ENCODE peak calls at places on chromosomes 11 and 22, in four cellular contexts. Z is colonic mucosa, W is right atrium auricular region, U is mesendoderm. A is an unnamed sample.
A peak's percentile ranks its signal among the peaks of the same experiment; 100 is the strongest.

GRCh38 chr11:89201138-89201537 is 23.5 kb downstream of the TYR start:
- DNase-seq in U (no peak), Z (no peak), W (no peak), A (no peak)

GRCh38 chr22:42437488-42438292 is 5.5 kb upstream of the NFAM1 start:
- DNase-seq in W (no peak), U (peak; percentile 84), Z (peak; percentile 84), A (peak; percentile 85)

GRCh38 chr22:48742556-48743343 is 1084.9 kb downstream of the BRD1 start:
- DNase-seq in U (no peak), W (no peak), Z (peak; percentile 10), A (peak; percentile 19)

GRCh38 chr11:110373061-110373702 is 56.6 kb upstream of the FDX1 start:
- DNase-seq in Z (no peak), U (no peak), W (no peak), A (no peak)

GRCh38 chr11:120798854-120799253 is 225.0 kb upstream of the TBCEL start:
- DNase-seq in W (no peak), U (peak; percentile 20), Z (no peak), A (no peak)

GRCh38 chr11:123469089-123469488 is 39.0 kb downstream of the GRAMD1B start:
- DNase-seq in U (no peak), W (no peak), Z (no peak), A (no peak)

GRCh38 chr11:57567512-57568329 is at the start of gene UBE2L6:
- DNase-seq in W (no peak), U (no peak), Z (peak; percentile 74), A (peak; percentile 33)

GRCh38 chr11:6681949-6682348 is 1.2 kb downstream of the MRPL17 start:
- DNase-seq in W (no peak), Z (no peak), U (peak; percentile 13), A (no peak)

GRCh38 chr22:49583886-49584505 is 243.7 kb downstream of the BRD1 start:
- DNase-seq in W (no peak), U (no peak), Z (no peak), A (peak; percentile 27)

GRCh38 chr22:45239378-45240136 is 1.1 kb downstream of the KIAA0930 start:
- DNase-seq in U (peak; percentile 41), Z (no peak), W (no peak), A (no peak)
- H3K4me1 ChIP-seq in U (peaks cover 5% of the 10 kb centered on the region), Z (no peaks in the 10 kb centered on the region), W (peaks cover 26% of the 10 kb centered on the region), A (peaks cover 21% of the 10 kb centered on the region)

GRCh38 chr11:73334244-73335203 is 26.4 kb downstream of the ARHGEF17 start:
- DNase-seq in U (peak; percentile 65), W (peak; percentile 89), Z (peak; percentile 63), A (peak; percentile 89)
- H3K4me1 ChIP-seq in U (peaks cover 13% of the 10 kb centered on the region), W (peaks cover 61% of the 10 kb centered on the region), Z (no peaks in the 10 kb centered on the region), A (peaks cover 76% of the 10 kb centered on the region)

GRCh38 chr11:1758611-1759150 is 5.0 kb downstream of the CTSD start:
- DNase-seq in W (no peak), Z (no peak), U (no peak), A (no peak)
- H3K4me1 ChIP-seq in W (peaks cover 87% of the 10 kb centered on the region), Z (peaks cover 9% of the 10 kb centered on the region), U (peaks cover 2% of the 10 kb centered on the region), A (peaks cover 58% of the 10 kb centered on the region)

GRCh38 chr22:28793976-28794584 is 6.3 kb downstream of the XBP1 start:
- DNase-seq in W (no peak), U (no peak), Z (no peak), A (no peak)
- H3K4me1 ChIP-seq in W (peaks cover 38% of the 10 kb centered on the region), U (no peaks in the 10 kb centered on the region), Z (no peaks in the 10 kb centered on the region), A (peaks cover 41% of the 10 kb centered on the region)

GRCh38 chr11:86508604-86509471 is 134.2 kb downstream of the CCDC81 start:
- DNase-seq in Z (peak; percentile 30), U (no peak), W (no peak), A (no peak)
- H3K4me1 ChIP-seq in Z (peaks cover 7% of the 10 kb centered on the region), U (peaks cover 4% of the 10 kb centered on the region), W (peaks cover 20% of the 10 kb centered on the region), A (peaks cover 23% of the 10 kb centered on the region)

GRCh38 chr22:45927059-45927458 is 49.9 kb downstream of the WNT7B start:
- DNase-seq in U (no peak), Z (no peak), W (no peak), A (no peak)

GRCh38 chr22:45930324-45930723 is 46.6 kb downstream of the WNT7B start:
- DNase-seq in U (no peak), W (no peak), Z (no peak), A (no peak)

GRCh38 chr22:45929649-45930048 is 47.3 kb downstream of the WNT7B start:
- DNase-seq in U (no peak), Z (no peak), W (no peak), A (no peak)

GRCh38 chr22:45931042-45931441 is 45.9 kb downstream of the WNT7B start:
- DNase-seq in U (no peak), W (no peak), Z (no peak), A (no peak)

GRCh38 chr22:45928726-45929359 is 48.1 kb downstream of the WNT7B start:
- DNase-seq in Z (no peak), W (no peak), U (no peak), A (no peak)
- H3K4me1 ChIP-seq in Z (no peaks in the 10 kb centered on the region), W (no peaks in the 10 kb centered on the region), U (no peaks in the 10 kb centered on the region), A (peaks cover 8% of the 10 kb centered on the region)

GRCh38 chr11:31816467-31817053 is 5.4 kb upstream of the PAX6 start:
- DNase-seq in W (no peak), U (peak; percentile 30), Z (peak; percentile 56), A (no peak)

GRCh38 chr11:31817054-31817620 is 6.0 kb upstream of the PAX6 start:
- DNase-seq in Z (no peak), U (peak; percentile 27), W (no peak), A (no peak)

GRCh38 chr11:31817621-31818493 is 6.7 kb upstream of the PAX6 start:
- DNase-seq in Z (no peak), U (peak; percentile 51), W (no peak), A (no peak)

GRCh38 chr11:31813961-31814868 is 3.1 kb upstream of the PAX6 start:
- DNase-seq in U (peak; percentile 57), W (no peak), Z (no peak), A (no peak)

GRCh38 chr11:31815743-31816466 is 4.8 kb upstream of the PAX6 start:
- DNase-seq in W (no peak), U (no peak), Z (no peak), A (no peak)
- H3K4me1 ChIP-seq in W (peaks cover 76% of the 10 kb centered on the region), U (peaks cover 5% of the 10 kb centered on the region), Z (peaks cover 33% of the 10 kb centered on the region), A (no peaks in the 10 kb centered on the region)

GRCh38 chr11:47393163-47394049 is 15.0 kb upstream of the SLC39A13 start:
- DNase-seq in W (no peak), U (no peak), Z (no peak), A (peak; percentile 65)

GRCh38 chr11:47395225-47396048 is 13.0 kb upstream of the SLC39A13 start:
- DNase-seq in Z (no peak), W (no peak), U (no peak), A (peak; percentile 16)

GRCh38 chr11:47394050-47394321 is 14.4 kb upstream of the SLC39A13 start:
- DNase-seq in W (no peak), Z (no peak), U (no peak), A (peak; percentile 66)

GRCh38 chr11:47396049-47396320 is 12.4 kb upstream of the SLC39A13 start:
- DNase-seq in W (no peak), Z (no peak), U (no peak), A (peak; percentile 12)

GRCh38 chr11:47394322-47395224 is 13.8 kb upstream of the SLC39A13 start:
- DNase-seq in U (no peak), W (no peak), Z (no peak), A (no peak)
- H3K4me1 ChIP-seq in U (peaks cover 6% of the 10 kb centered on the region), W (peaks cover 23% of the 10 kb centered on the region), Z (no peaks in the 10 kb centered on the region), A (no peaks in the 10 kb centered on the region)

A was measured in tibial artery.